ENCODE peak calls at places on chromosomes 1 and 21, in six cellular contexts. Z, C, W, M, H and Q are unnamed samples.

GRCh38 chr1:242008788-242009500 is 10.0 kb upstream of the MAP1LC3C start:
- DNase-seq in M (no peak), Z (no peak), C (no peak), H (no peak), W (no peak), Q (no peak)

GRCh38 chr1:2382621-2383361 is 8.6 kb downstream of the MORN1 start:
- DNase-seq in C (peak), H (peak), Z (peak), W (peak), M (peak), Q (peak)

GRCh38 chr1:13583964-13584791 is 546 bp downstream of the PDPN start:
- DNase-seq in C (no peak), W (peak), Z (peak), M (peak), H (peak), Q (peak)

GRCh38 chr1:64871256-64871655 is 95.1 kb downstream of the JAK1 start:
- DNase-seq in M (no peak), W (no peak), H (no peak), C (no peak), Z (no peak), Q (no peak)

GRCh38 chr21:42925114-42925907 is at the start of gene ERVH48-1:
- DNase-seq in H (peak), M (no peak), W (no peak), Z (peak), C (no peak), Q (no peak)

GRCh38 chr1:36083635-36084501 is at the start of gene TEKT2:
- DNase-seq in M (no peak), H (peak), Z (peak), W (no peak), C (no peak), Q (peak)

GRCh38 chr21:29297483-29298347 is 1.0 kb upstream of the BACH1 start:
- DNase-seq in H (no peak), M (no peak), Z (no peak), W (no peak), C (peak), Q (no peak)

GRCh38 chr1:246728311-246728710 is 4.1 kb downstream of the SCCPDH start:
- DNase-seq in W (no peak), H (no peak), M (no peak), Z (no peak), C (no peak), Q (no peak)

GRCh38 chr1:18651727-18652126 is 21.1 kb downstream of the PAX7 start:
- DNase-seq in C (no peak), H (peak), M (no peak), W (no peak), Z (no peak), Q (peak)

GRCh38 chr1:43736819-43737218 is 29.5 kb downstream of the ST3GAL3 start:
- DNase-seq in W (no peak), M (no peak), Z (no peak), C (no peak), H (no peak), Q (no peak)

GRCh38 chr21:14684071-14684470 is 138.0 kb upstream of the SAMSN1 start:
- DNase-seq in W (no peak), C (no peak), M (no peak), H (no peak), Z (no peak), Q (no peak)

GRCh38 chr21:43772368-43772870 is 3.7 kb downstream of the CSTB start:
- DNase-seq in W (no peak), C (no peak), H (peak), Z (no peak), M (no peak), Q (no peak)

GRCh38 chr1:28526886-28527285 is 21.0 kb downstream of the RCC1 start:
- DNase-seq in W (no peak), M (no peak), C (no peak), Z (no peak), H (no peak), Q (no peak)

GRCh38 chr1:173341307-173341706 is 134.2 kb upstream of the TNFSF4 start:
- DNase-seq in M (no peak), W (peak), Z (peak), H (no peak), C (no peak), Q (no peak)

GRCh38 chr1:168609133-168609715 is 32.8 kb downstream of the XCL1 start:
- DNase-seq in H (peak), Z (peak), M (no peak), C (no peak), W (peak), Q (peak)

GRCh38 chr1:115300087-115300856 is 37.8 kb downstream of the NGF start:
- DNase-seq in M (peak), C (no peak), Z (no peak), W (peak), H (no peak), Q (no peak)

GRCh38 chr1:229280037-229280828 is 9.3 kb downstream of the RAB4A start:
- DNase-seq in H (no peak), C (no peak), Z (no peak), M (no peak), W (no peak), Q (no peak)

GRCh38 chr1:214518387-214518786 is 33.0 kb downstream of the PTPN14 start:
- DNase-seq in M (no peak), C (no peak), H (no peak), W (no peak), Z (peak), Q (no peak)

GRCh38 chr1:248850536-248851251 is 8.2 kb downstream of the ZNF692 start:
- DNase-seq in M (no peak), C (no peak), H (no peak), W (no peak), Z (no peak), Q (no peak)

GRCh38 chr1:207459008-207459407 is 4.9 kb downstream of the CR2 start:
- DNase-seq in W (no peak), M (no peak), Z (no peak), H (no peak), C (no peak), Q (no peak)

GRCh38 chr1:23074012-23074411 is 54.7 kb downstream of the KDM1A start:
- DNase-seq in M (no peak), Z (no peak), W (no peak), H (no peak), C (no peak), Q (no peak)

GRCh38 chr1:8554956-8555534 is 237.1 kb downstream of the SLC45A1 start:
- DNase-seq in C (no peak), Z (peak), W (peak), H (no peak), M (no peak), Q (no peak)

GRCh38 chr1:229557913-229558414 is 543 bp downstream of the ABCB10 start:
- DNase-seq in C (peak), Z (peak), W (peak), H (peak), M (peak), Q (peak)

GRCh38 chr1:248890549-248891498 is 15.2 kb upstream of the PGBD2 start:
- DNase-seq in C (no peak), W (no peak), M (no peak), H (no peak), Z (no peak), Q (no peak)

GRCh38 chr1:161733526-161733925 is 12.2 kb downstream of the FCRLB start:
- DNase-seq in C (no peak), H (no peak), W (peak), M (no peak), Z (peak), Q (no peak)

GRCh38 chr1:2412773-2413494 is 570 bp upstream of the PEX10 start:
- DNase-seq in C (no peak), W (peak), M (no peak), Z (peak), H (peak), Q (peak)

GRCh38 chr1:65344171-65344570 is 34.8 kb downstream of the DNAJC6 start:
- DNase-seq in M (no peak), W (peak), H (no peak), C (no peak), Z (no peak), Q (no peak)